ENCODE peak calls at places on chromosomes 4 and X, in ten cellular contexts. V is right atrium auricular region, N is mesenchymal stem cell, H is AG04450, Z is psoas muscle, D is left ventricle myocardium inferior, K is PC-3, B is aorta, Y is sigmoid colon, X is SK-N-SH. E is an unnamed sample. For H3K9me3 and H3K27me3, the result is how much of the 10 kb centered on the place peaks cover.

GRCh38 chr4:185142563-185142910 is 529 bp upstream of the SLC25A4 start:
- DNase-seq in V (no peak), N (no peak), H (no peak), Z (no peak), D (no peak), K (no peak), B (no peak), Y (no peak), X (no peak), E (no peak)

GRCh38 chr4:169999923-170000322 is 26.3 kb downstream of the MFAP3L start:
- DNase-seq in V (no peak), N (no peak), H (no peak), Z (no peak), D (no peak), K (no peak), B (no peak), Y (no peak), X (no peak), E (no peak)

GRCh38 chrX:70264784-70265183 is 3.4 kb upstream of the ARR3 start:
- DNase-seq in V (no peak), N (no peak), H (no peak), Z (no peak), D (no peak), K (no peak), B (no peak), Y (no peak), X (no peak), E (no peak)

GRCh38 chr4:89556596-89557305 is 249.2 kb upstream of the GPRIN3 start:
- DNase-seq in V (no peak), N (peak), H (no peak), Z (no peak), D (no peak), K (no peak), B (no peak), Y (no peak), X (no peak), E (no peak)

GRCh38 chr4:149914521-149915115 is 99.0 kb upstream of the IQCM start:
- DNase-seq in V (no peak), N (peak), H (peak), Z (no peak), D (no peak), K (peak), B (no peak), Y (no peak), X (peak), E (no peak)

GRCh38 chrX:8364369-8365141 is 100.1 kb upstream of the VCX3B start:
- DNase-seq in V (no peak), N (peak), H (no peak), Z (no peak), D (peak), K (peak), B (no peak), Y (no peak), X (peak), E (no peak)

GRCh38 chrX:47623540-47624027 is 3.9 kb upstream of the SYN1 start:
- DNase-seq in V (no peak), N (peak), H (peak), Z (no peak), D (peak), K (no peak), B (peak), Y (no peak), X (peak), E (peak)

GRCh38 chr4:175147233-175147632 is 229.1 kb downstream of the ADAM29 start:
- DNase-seq in V (no peak), N (no peak), H (no peak), Z (no peak), D (no peak), K (no peak), B (peak), Y (no peak), X (no peak), E (no peak)

GRCh38 chr4:17366496-17366895 is 145.4 kb downstream of the QDPR start:
- DNase-seq in V (no peak), N (no peak), H (no peak), Z (no peak), D (no peak), K (no peak), B (no peak), Y (no peak), X (no peak), E (no peak)

GRCh38 chr4:150181536-150181935 is 103.3 kb downstream of the DCLK2 start:
- DNase-seq in V (no peak), N (peak), H (no peak), Z (no peak), D (no peak), K (no peak), B (no peak), Y (no peak), X (peak), E (no peak)

GRCh38 chr4:8316251-8316771 is 46.8 kb downstream of the HTRA3 start:
- DNase-seq in V (peak), N (no peak), H (no peak), Z (no peak), D (no peak), K (no peak), B (peak), Y (no peak), X (no peak), E (peak)

GRCh38 chr4:142845293-142846070 is 619 bp downstream of the INPP4B start:
- DNase-seq in V (no peak), N (peak), H (no peak), Z (peak), D (peak), K (peak), B (peak), Y (peak), X (peak), E (peak)

GRCh38 chr4:47926667-47927258 is 12.4 kb upstream of the NFXL1 start:
- DNase-seq in V (peak), N (peak), H (no peak), Z (peak), D (no peak), K (peak), B (no peak), Y (no peak), X (peak), E (no peak)

GRCh38 chr4:78242071-78242470 is 184.9 kb downstream of the FRAS1 start:
- DNase-seq in V (no peak), N (no peak), H (no peak), Z (no peak), D (no peak), K (peak), B (no peak), Y (no peak), X (no peak), E (no peak)

GRCh38 chrX:56790778-56791177 is 61.7 kb downstream of the NBDY start:
- DNase-seq in V (peak), N (no peak), H (no peak), Z (no peak), D (no peak), K (no peak), B (peak), Y (peak), X (no peak), E (no peak)

GRCh38 chrX:31128849-31129248 is 57.0 kb upstream of the FTHL17 start:
- DNase-seq in V (no peak), N (no peak), H (no peak), Z (no peak), D (no peak), K (no peak), B (no peak), Y (no peak), X (no peak), E (no peak)

GRCh38 chr4:91990726-91991125 is 313.0 kb upstream of the GRID2 start:
- DNase-seq in V (no peak), N (no peak), H (no peak), Z (no peak), D (no peak), K (no peak), B (no peak), Y (no peak), X (no peak), E (no peak)

GRCh38 chr4:74039065-74039763 is 725 bp upstream of the CXCL3 start:
- DNase-seq in V (no peak), N (peak), H (no peak), Z (no peak), D (no peak), K (peak), B (no peak), Y (no peak), X (peak), E (no peak)

GRCh38 chr4:89492476-89493110 is 185.0 kb upstream of the GPRIN3 start:
- DNase-seq in V (no peak), N (peak), H (peak), Z (no peak), D (no peak), K (peak), B (no peak), Y (no peak), X (no peak), E (no peak)

GRCh38 chr4:108155373-108155772 is 13.4 kb downstream of the LEF1 start:
- DNase-seq in V (no peak), N (peak), H (no peak), Z (no peak), D (no peak), K (no peak), B (no peak), Y (no peak), X (no peak), E (no peak)

GRCh38 chrX:150063138-150063518 is 124.8 kb upstream of the EOLA2 start:
- DNase-seq in V (no peak), N (no peak), H (no peak), Z (no peak), D (no peak), K (no peak), B (no peak), Y (no peak), X (no peak), E (no peak)

GRCh38 chr4:79603681-79604080 is 195.7 kb upstream of the GK2 start:
- DNase-seq in V (no peak), N (no peak), H (no peak), Z (no peak), D (no peak), K (no peak), B (no peak), Y (no peak), X (no peak), E (no peak)

GRCh38 chrX:44223150-44223549 is 120.3 kb downstream of the EFHC2 start:
- DNase-seq in V (no peak), N (peak), H (no peak), Z (no peak), D (no peak), K (peak), B (no peak), Y (no peak), X (no peak), E (no peak)

GRCh38 chr4:26252349-26252748 is 68.5 kb upstream of the RBPJ start:
- DNase-seq in V (no peak), N (peak), H (no peak), Z (no peak), D (no peak), K (peak), B (no peak), Y (no peak), X (no peak), E (no peak)

GRCh38 chrX:149185087-149185486 is 320.0 kb downstream of the IDS start:
- DNase-seq in V (no peak), N (no peak), H (no peak), Z (no peak), D (no peak), K (no peak), B (no peak), Y (no peak), X (no peak), E (no peak)

GRCh38 chrX:150257348-150258175 is 105.6 kb upstream of the MAMLD1 start:
- DNase-seq in V (peak), N (no peak), H (no peak), Z (no peak), D (no peak), K (no peak), B (no peak), Y (no peak), X (no peak), E (no peak)

GRCh38 chr4:113809313-113809712 is 47.8 kb upstream of the CAMK2D start:
- DNase-seq in V (peak), N (peak), H (no peak), Z (peak), D (no peak), K (no peak), B (no peak), Y (peak), X (no peak), E (no peak)

GRCh38 chr4:73417973-73418372 is 13.9 kb downstream of the ALB start:
- DNase-seq in V (no peak), N (peak), H (no peak), Z (no peak), D (no peak), K (peak), B (no peak), Y (no peak), X (no peak), E (no peak)

GRCh38 chrX:133681416-133681815 is 266.1 kb upstream of the GPC4 start:
- DNase-seq in V (no peak), N (no peak), H (no peak), Z (no peak), D (no peak), K (no peak), B (no peak), Y (no peak), X (no peak), E (no peak)

GRCh38 chr4:5084911-5085475 is 33.7 kb downstream of the STK32B start:
- DNase-seq in V (no peak), N (peak), H (no peak), Z (no peak), D (no peak), K (no peak), B (no peak), Y (no peak), X (no peak), E (no peak)

GRCh38 chrX:154378059-154378798 is 866 bp upstream of the EMD start:
- DNase-seq in V (no peak), N (no peak), H (no peak), Z (peak), D (peak), K (peak), B (peak), Y (peak), X (peak), E (no peak)

GRCh38 chr4:16155503-16156169 is 70.6 kb downstream of the TAPT1 start:
- DNase-seq in V (no peak), N (no peak), H (no peak), Z (no peak), D (no peak), K (no peak), B (no peak), Y (no peak), X (peak), E (no peak)

GRCh38 chr4:173436149-173436579 is 37.2 kb upstream of the SCRG1 start:
- DNase-seq in V (no peak), N (peak), H (no peak), Z (no peak), D (no peak), K (no peak), B (no peak), Y (no peak), X (no peak), E (no peak)

GRCh38 chr4:125010776-125011503 is 298.4 kb upstream of the ANKRD50 start:
- DNase-seq in V (no peak), N (no peak), H (no peak), Z (no peak), D (no peak), K (no peak), B (no peak), Y (no peak), X (no peak), E (no peak)

GRCh38 chrX:2965965-2966364 is 36.8 kb upstream of the ARSD start:
- DNase-seq in V (no peak), N (no peak), H (no peak), Z (no peak), D (no peak), K (no peak), B (no peak), Y (no peak), X (no peak), E (no peak)

GRCh38 chr4:17846256-17846655 is 35.5 kb downstream of the NCAPG start:
- DNase-seq in V (no peak), N (peak), H (peak), Z (no peak), D (no peak), K (peak), B (no peak), Y (no peak), X (no peak), E (no peak)

GRCh38 chrX:13398073-13398823 is 78.4 kb upstream of the ATXN3L start:
- DNase-seq in V (peak), N (peak), H (peak), Z (peak), D (no peak), K (peak), B (peak), Y (peak), X (no peak), E (peak)

DNA sequence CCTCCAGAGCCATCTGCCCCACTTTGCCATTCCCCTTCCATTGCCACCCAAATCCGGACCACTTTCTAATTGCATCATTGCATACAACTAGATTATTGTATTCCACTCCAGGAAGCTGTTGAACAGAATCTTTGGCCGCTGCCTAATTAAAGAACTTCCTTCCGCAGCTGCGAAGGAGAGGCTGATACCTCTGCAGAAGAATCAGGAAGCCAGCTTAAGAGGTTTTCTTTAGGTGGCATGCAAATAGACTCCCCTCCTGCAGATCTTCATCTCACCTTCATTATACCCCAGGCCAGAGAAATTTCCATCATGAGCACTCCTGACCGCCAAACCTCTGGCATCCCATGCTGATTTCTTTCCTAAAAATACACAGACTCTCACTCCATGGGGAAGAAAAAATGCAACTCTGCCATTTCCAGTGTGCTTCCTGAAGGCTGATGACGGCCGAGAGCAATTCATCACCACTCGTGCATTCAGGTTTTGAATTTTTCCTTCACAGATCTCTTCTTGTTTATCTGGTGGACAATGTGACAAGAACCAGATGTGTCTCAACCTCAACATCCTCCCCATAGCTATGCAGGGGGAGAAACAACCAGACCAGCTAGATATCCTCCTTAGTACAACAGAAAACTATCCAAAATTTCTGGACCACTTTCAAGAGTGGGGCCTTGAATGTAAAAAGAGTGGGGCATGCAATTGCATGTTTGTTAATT is 31.2 kb downstream of the LGI2 start:
- DNase-seq in V (no peak), N (peak), H (no peak), Z (no peak), D (no peak), K (no peak), B (no peak), Y (no peak), X (no peak), E (no peak)
- H3K9me3 ChIP-seq in V (under half), N (under half), H (under half), Z (under half), D (under half), K (under half), B (under half), Y (under half), X (under half), E (under half)

GRCh38 chr4:147735413-147736301 is 3.8 kb downstream of the ARHGAP10 start:
- DNase-seq in V (no peak), N (peak), H (no peak), Z (no peak), D (no peak), K (peak), B (no peak), Y (no peak), X (no peak), E (no peak)
- H3K4me3 ChIP-seq in V (no peak), N (no peak), H (peak), Z (peak), D (peak), K (peak), B (peak), Y (peak), X (no peak), E (no peak)

DNA sequence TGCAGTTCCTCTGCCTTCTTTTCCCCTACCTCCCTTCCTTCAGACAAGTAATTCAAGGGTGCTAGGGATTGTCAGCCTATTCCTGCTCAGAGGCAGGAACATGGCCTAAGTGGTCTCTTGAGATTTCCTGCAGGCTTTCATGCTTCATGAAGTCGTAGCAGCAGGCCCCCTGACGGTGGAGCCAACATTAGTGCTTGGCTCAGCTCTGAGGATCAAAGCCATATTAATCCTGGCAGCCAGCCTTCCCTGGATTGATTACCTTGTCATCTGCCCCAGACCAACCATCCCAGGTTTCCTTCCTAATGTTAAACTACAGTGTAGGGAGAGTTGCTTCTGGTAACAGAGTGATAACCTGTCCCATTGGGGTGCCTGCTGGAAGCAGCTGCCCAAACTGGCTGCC is 84.1 kb downstream of the SLC16A2 start:
- DNase-seq in V (no peak), N (no peak), H (no peak), Z (no peak), D (no peak), K (no peak), B (no peak), Y (no peak), X (no peak), E (no peak)
- H3K27me3 ChIP-seq in V (under half), N (under half), H (under half), Z (under half), D (under half), K (under half), B (under half), Y (under half), X (under half), E (under half)

DNA sequence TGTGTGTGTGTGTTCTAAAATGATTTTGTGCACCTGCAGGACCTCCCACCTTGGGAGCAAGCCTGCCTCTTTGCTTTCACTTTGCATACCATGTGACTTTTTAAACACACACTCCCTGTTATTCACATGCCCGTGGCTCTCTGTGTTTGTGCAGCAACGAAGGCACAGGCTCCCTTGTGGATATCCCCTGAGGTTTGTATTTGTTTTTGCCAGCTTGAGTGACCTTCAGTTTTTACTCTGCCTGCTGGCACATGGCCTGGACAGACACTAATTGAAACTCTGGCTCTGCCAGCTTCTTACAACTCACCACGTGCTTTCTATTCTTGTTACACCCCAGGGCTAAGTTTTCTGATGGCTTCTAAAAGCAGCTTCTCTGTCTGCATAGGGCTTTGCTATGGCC is 885.8 kb downstream of the SH3BGRL start:
- DNase-seq in V (no peak), N (no peak), H (no peak), Z (no peak), D (peak), K (no peak), B (no peak), Y (no peak), X (no peak), E (no peak)
- H3K9me3 ChIP-seq in V (under half), N (under half), H (under half), Z (under half), D (under half), K (under half), B (under half), Y (under half), X (under half), E (under half)

DNA sequence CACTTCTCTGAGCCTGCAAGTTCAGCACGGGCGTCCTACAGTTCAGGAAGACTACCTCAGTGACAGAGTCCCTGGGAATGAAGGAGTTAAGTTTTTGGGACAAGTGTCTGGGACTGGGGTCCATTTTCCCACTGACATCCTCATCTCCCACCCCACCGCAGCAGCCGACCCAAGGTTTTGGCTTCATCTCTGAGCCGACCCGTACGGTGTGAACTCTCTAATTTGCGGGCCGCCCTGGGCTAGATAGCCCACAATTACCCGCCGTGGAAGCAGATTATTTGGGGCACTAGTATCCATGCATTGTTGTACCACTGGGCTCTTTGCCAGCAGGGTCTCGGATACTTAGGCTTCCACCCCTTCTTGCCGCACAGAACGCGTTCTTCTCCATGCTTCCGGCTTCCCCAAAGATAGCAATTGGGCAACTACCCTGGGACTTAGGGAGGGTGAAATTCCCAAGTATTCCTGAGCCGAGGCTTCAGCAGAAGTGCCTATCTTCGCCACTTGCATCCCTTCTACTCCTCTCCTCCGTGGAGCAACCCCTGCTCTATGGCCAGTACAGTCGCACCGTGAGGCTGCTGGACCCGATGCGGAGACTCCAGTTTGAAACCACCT is 2.4 kb downstream of the IL1RAPL2 start:
- DNase-seq in V (no peak), N (no peak), H (no peak), Z (no peak), D (no peak), K (no peak), B (no peak), Y (no peak), X (peak), E (no peak)
- H3K4me3 ChIP-seq in V (no peak), N (no peak), H (no peak), Z (no peak), D (no peak), K (no peak), B (no peak), Y (no peak), X (no peak), E (no peak)

GRCh38 chr4:1170156-1170804 is 2.1 kb downstream of the SPON2 start:
- DNase-seq in V (no peak), N (peak), H (no peak), Z (no peak), D (no peak), K (no peak), B (no peak), Y (peak), X (no peak), E (peak)
- H3K27me3 ChIP-seq in V (under half), N (under half), H (under half), Z (under half), D (under half), K (under half), B (under half), Y (under half), X (under half), E (under half)

GRCh38 chrX:140503714-140504351 is 1.0 kb downstream of the SOX3 start:
- DNase-seq in V (no peak), N (peak), H (no peak), Z (peak), D (no peak), K (no peak), B (peak), Y (no peak), X (peak), E (no peak)
- H3K9me3 ChIP-seq in V (under half), N (under half), H (under half), Z (under half), D (under half), K (under half), B (under half), Y (under half), X (under half), E (under half)

E was measured in RWPE2.